ENCODE peak calls at places on chromosomes 7 and 10, in six cellular contexts. G is nephron progenitor cell; V is CD8-positive, alpha-beta T cell; K is RWPE1; D is fibroblast of pulmonary artery; R is fibroblast of lung. A is an unnamed sample.

GRCh38 chr7:111126987-111127386 is 36.1 kb downstream of the LRRN3 start:
- DNase-seq in G (no peak), V (no peak), K (peak), D (peak), R (no peak), A (no peak)

GRCh38 chr7:142906643-142907042 is 21.1 kb upstream of the TRPV6 start:
- DNase-seq in G (no peak), V (no peak), K (no peak), D (no peak), R (no peak), A (no peak)

GRCh38 chr10:97647556-97647955 is 7.1 kb downstream of the PI4K2A start:
- DNase-seq in G (no peak), V (no peak), K (peak), D (peak), R (peak), A (no peak)

GRCh38 chr7:128266891-128267839 is 26.1 kb downstream of the LEP start:
- DNase-seq in G (peak), V (no peak), K (peak), D (peak), R (peak), A (no peak)

GRCh38 chr10:97445357-97445721 is 467 bp downstream of the EXOSC1 start:
- DNase-seq in G (no peak), V (no peak), K (no peak), D (no peak), R (no peak), A (no peak)

GRCh38 chr10:73806176-73806950 is 5.0 kb downstream of the NDST2 start:
- DNase-seq in G (no peak), V (no peak), K (no peak), D (no peak), R (no peak), A (no peak)

GRCh38 chr10:12707461-12708185 is 293.9 kb downstream of the CCDC3 start:
- DNase-seq in G (peak), V (no peak), K (peak), D (peak), R (peak), A (no peak)

GRCh38 chr10:125123363-125124113 is 36.8 kb downstream of the CTBP2 start:
- DNase-seq in G (no peak), V (no peak), K (peak), D (peak), R (peak), A (no peak)

GRCh38 chr10:49761789-49762565 is at the start of gene OGDHL:
- DNase-seq in G (peak), V (no peak), K (peak), D (peak), R (peak), A (no peak)

GRCh38 chr10:51092402-51092801 is 18.1 kb downstream of the PRKG1 start:
- DNase-seq in G (no peak), V (no peak), K (no peak), D (peak), R (peak), A (no peak)

GRCh38 chr10:90204131-90204955 is 503.0 kb downstream of the KIF20B start:
- DNase-seq in G (no peak), V (no peak), K (no peak), D (no peak), R (no peak), A (no peak)

GRCh38 chr10:14429043-14429713 is 98.5 kb upstream of the FRMD4A start:
- DNase-seq in G (no peak), V (no peak), K (no peak), D (no peak), R (no peak), A (no peak)

GRCh38 chr7:116784647-116785046 is 77.7 kb upstream of the CAPZA2 start:
- DNase-seq in G (no peak), V (no peak), K (no peak), D (no peak), R (no peak), A (no peak)

GRCh38 chr7:1358376-1359050 is 100.8 kb downstream of the MICALL2 start:
- DNase-seq in G (no peak), V (no peak), K (no peak), D (no peak), R (no peak), A (no peak)

GRCh38 chr7:134165266-134165665 is 38.1 kb downstream of the LRGUK start:
- DNase-seq in G (no peak), V (no peak), K (no peak), D (no peak), R (no peak), A (no peak)

GRCh38 chr10:18140957-18141888 is 999 bp downstream of the CACNB2 start:
- DNase-seq in G (no peak), V (no peak), K (no peak), D (no peak), R (no peak), A (no peak)

GRCh38 chr7:91435386-91436059 is 171.3 kb downstream of the FZD1 start:
- DNase-seq in G (no peak), V (no peak), K (no peak), D (no peak), R (no peak), A (no peak)

GRCh38 chr7:101121996-101122932 is 4.6 kb upstream of the SERPINE1 start:
- DNase-seq in G (peak), V (no peak), K (peak), D (peak), R (peak), A (no peak)

GRCh38 chr10:131997366-131998049 is 15.8 kb upstream of the BNIP3 start:
- DNase-seq in G (peak), V (no peak), K (peak), D (peak), R (peak), A (no peak)

GRCh38 chr7:24924375-24924774 is 55.6 kb downstream of the OSBPL3 start:
- DNase-seq in G (no peak), V (no peak), K (no peak), D (no peak), R (no peak), A (no peak)

GRCh38 chr7:131618391-131618790 is 62.0 kb upstream of the PODXL start:
- DNase-seq in G (no peak), V (no peak), K (no peak), D (no peak), R (no peak), A (no peak)

GRCh38 chr7:66301737-66302136 is 96.6 kb downstream of the TPST1 start:
- DNase-seq in G (no peak), V (no peak), K (no peak), D (peak), R (no peak), A (no peak)

GRCh38 chr10:120415709-120416330 is 41.2 kb upstream of the PLPP4 start:
- DNase-seq in G (no peak), V (no peak), K (peak), D (peak), R (no peak), A (no peak)

GRCh38 chr10:293636-294035 is 158.4 kb downstream of the ZMYND11 start:
- DNase-seq in G (no peak), V (no peak), K (no peak), D (no peak), R (no peak), A (no peak)

GRCh38 chr7:1309996-1310395 is 77.3 kb downstream of the UNCX start:
- DNase-seq in G (no peak), V (no peak), K (no peak), D (no peak), R (no peak), A (no peak)

GRCh38 chr7:574661-575395 is 55.2 kb upstream of the PDGFA start:
- DNase-seq in G (no peak), V (no peak), K (no peak), D (no peak), R (no peak), A (no peak)

GRCh38 chr10:28317735-28318134 is 14.9 kb upstream of the MPP7 start:
- DNase-seq in G (no peak), V (no peak), K (no peak), D (no peak), R (no peak), A (no peak)

GRCh38 chr10:46555713-46556514 is 544 bp downstream of the GPRIN2 start:
- DNase-seq in G (peak), V (no peak), K (no peak), D (no peak), R (no peak), A (peak)

GRCh38 chr10:50362547-50363125 is 111.3 kb upstream of the ASAH2 start:
- DNase-seq in G (no peak), V (no peak), K (no peak), D (no peak), R (no peak), A (no peak)

GRCh38 chr10:126084369-126084768 is 188.0 kb downstream of the FANK1 start:
- DNase-seq in G (no peak), V (no peak), K (no peak), D (no peak), R (no peak), A (no peak)

GRCh38 chr10:2858452-2858851 is 208.9 kb upstream of the PFKP start:
- DNase-seq in G (no peak), V (no peak), K (no peak), D (no peak), R (no peak), A (no peak)

GRCh38 chr7:110839866-110840265 is 251.1 kb upstream of the LRRN3 start:
- DNase-seq in G (no peak), V (no peak), K (no peak), D (peak), R (peak), A (no peak)

GRCh38 chr7:21526007-21526406 is 16.8 kb upstream of the DNAH11 start:
- DNase-seq in G (no peak), V (no peak), K (no peak), D (no peak), R (peak), A (no peak)
- TF ChIP-seq CTCF in G (no peak), V (peak), K (peak), D (peak), R (peak), A (peak)

GRCh38 chr10:35600193-35600592 is 4.9 kb upstream of the GJD4 start:
- DNase-seq in G (no peak), V (no peak), K (no peak), D (peak), R (no peak), A (no peak)
- TF ChIP-seq CTCF in G (no peak), V (no peak), K (no peak), D (peak), R (peak), A (no peak)

GRCh38 chr7:17301491-17302101 is 3.1 kb downstream of the AHR start:
- DNase-seq in G (peak), V (peak), K (no peak), D (peak), R (peak), A (no peak)
- TF ChIP-seq CTCF in G (peak), V (peak), K (peak), D (peak), R (peak), A (peak)

GRCh38 chr7:106140406-106141173 is 28.5 kb upstream of the SYPL1 start:
- DNase-seq in G (no peak), V (no peak), K (no peak), D (no peak), R (no peak), A (no peak)

GRCh38 chr7:106143711-106144347 is 31.7 kb upstream of the SYPL1 start:
- DNase-seq in G (peak), V (no peak), K (no peak), D (no peak), R (no peak), A (no peak)

GRCh38 chr7:106139253-106140251 is 27.4 kb upstream of the SYPL1 start:
- DNase-seq in G (no peak), V (no peak), K (no peak), D (peak), R (peak), A (no peak)

DNA sequence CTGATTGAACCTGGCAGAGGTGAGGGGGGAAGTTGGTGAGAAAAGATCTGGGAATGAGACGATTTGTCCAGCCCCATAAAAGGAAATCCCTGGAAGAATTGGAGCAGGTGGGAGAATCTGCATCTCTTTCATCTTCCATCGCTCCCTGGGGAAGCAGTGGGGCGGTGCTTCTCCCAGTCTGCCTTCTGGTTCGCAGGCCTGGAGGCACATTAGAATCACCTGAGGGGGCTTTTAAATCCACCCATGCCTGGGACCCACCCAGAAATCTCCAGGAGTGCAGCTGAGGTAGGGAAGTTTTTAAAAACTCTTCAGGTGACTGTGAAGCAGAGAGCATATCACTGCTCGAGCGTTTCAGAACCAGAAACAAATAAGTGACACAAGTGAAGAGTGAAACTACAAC is 26.7 kb upstream of the SYPL1 start:
- DNase-seq in G (no peak), V (no peak), K (no peak), D (no peak), R (no peak), A (no peak)
- TF ChIP-seq CTCF in G (no peak), V (no peak), K (no peak), D (no peak), R (no peak), A (no peak)

DNA sequence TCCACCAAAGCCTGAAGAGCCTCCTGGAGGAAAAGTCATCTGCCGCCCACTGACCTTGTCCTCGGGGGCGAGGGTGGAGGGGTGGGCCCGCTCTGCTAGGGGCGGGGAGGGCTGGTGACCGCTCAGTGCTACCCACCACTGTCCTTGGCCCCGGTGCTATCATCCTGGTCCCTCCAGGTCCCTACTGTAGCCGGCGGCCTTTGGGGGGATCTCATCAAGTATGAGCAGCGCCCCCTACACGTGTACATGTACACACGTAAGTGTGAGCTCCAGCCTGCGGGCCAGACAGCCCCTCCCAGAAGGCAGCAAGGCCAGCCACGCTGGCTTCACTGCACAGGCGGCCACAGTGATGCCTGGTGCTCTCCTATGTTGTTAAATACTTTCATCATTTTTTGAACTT is 19.6 kb downstream of the TTYH3 start:
- DNase-seq in G (no peak), V (no peak), K (no peak), D (no peak), R (no peak), A (no peak)
- TF ChIP-seq CTCF in G (no peak), V (no peak), K (no peak), D (no peak), R (no peak), A (no peak)

GRCh38 chr7:156155988-156156733 is 343.9 kb upstream of the SHH start:
- DNase-seq in G (no peak), V (no peak), K (no peak), D (no peak), R (no peak), A (no peak)

GRCh38 chr7:156158213-156158612 is 345.9 kb upstream of the SHH start:
- DNase-seq in G (no peak), V (no peak), K (no peak), D (no peak), R (no peak), A (no peak)

GRCh38 chr7:156158693-156159092 is 346.4 kb upstream of the SHH start:
- DNase-seq in G (no peak), V (no peak), K (no peak), D (no peak), R (no peak), A (no peak)

GRCh38 chr7:156157409-156158012 is 345.2 kb upstream of the SHH start:
- DNase-seq in G (no peak), V (no peak), K (no peak), D (no peak), R (no peak), A (no peak)

DNA sequence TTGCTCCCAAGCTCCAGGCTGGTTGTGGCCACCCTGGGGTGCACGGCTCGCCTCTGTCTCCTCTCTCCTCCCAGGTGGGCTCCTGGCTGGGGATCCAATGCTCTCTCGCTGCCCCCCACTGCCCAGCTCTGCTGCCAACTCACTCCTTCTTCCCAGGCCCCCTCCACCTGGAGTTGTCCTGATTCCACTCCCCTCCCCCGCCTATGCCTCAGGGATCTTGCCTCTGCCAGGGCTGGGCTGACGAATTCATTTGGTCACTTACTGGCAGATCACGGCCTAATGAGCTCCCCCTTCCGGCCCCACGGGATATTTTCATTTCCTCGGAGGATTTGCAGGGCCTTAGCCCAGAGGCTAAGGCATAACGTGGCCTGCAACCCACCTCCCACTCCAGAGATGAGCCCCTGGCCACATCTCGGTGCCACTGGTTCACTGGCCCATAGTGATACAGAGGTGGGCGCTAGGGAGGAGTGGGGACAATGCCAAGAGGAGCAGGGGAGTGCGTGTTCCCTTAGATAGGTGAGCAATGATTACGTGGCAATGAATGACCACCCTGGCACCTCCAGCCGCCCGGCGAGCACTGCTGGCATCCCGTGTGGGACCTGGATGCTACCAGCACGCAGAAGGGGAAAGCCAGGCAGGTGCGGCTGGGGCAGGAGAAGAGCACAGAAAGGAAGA is 344.6 kb upstream of the SHH start:
- DNase-seq in G (peak), V (no peak), K (peak), D (no peak), R (peak), A (no peak)
- TF ChIP-seq CTCF in G (peak), V (no peak), K (no peak), D (no peak), R (no peak), A (no peak)

DNA sequence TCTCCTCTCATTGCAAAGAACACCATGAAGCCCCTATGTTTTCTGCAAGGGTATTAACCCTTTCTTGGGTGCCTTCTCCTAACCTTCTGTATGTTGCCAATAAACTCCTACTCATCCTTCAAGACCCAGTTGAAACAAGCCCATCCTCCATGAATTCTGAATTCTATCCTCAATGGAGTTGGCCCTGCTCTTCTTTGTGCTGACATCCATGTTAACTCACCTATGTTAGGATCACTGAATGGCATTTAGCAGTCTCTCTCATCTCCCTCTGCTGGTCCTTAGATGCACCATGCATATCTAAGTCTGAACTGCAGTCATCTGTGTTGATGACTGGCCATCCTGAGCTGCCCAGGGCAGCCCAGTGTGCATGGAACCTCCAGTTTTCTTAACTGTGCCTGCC is 129.8 kb downstream of the BUB3 start:
- DNase-seq in G (no peak), V (no peak), K (peak), D (no peak), R (no peak), A (no peak)
- TF ChIP-seq CTCF in G (no peak), V (no peak), K (no peak), D (no peak), R (no peak), A (no peak)

GRCh38 chr10:72164617-72165016 is 51.2 kb upstream of the ANAPC16 start:
- DNase-seq in G (no peak), V (no peak), K (no peak), D (no peak), R (peak), A (no peak)
- TF ChIP-seq CTCF in G (peak), V (peak), K (no peak), D (no peak), R (no peak), A (peak)

GRCh38 chr7:155532792-155533119 is 13.6 kb downstream of the CNPY1 start:
- DNase-seq in G (no peak), V (no peak), K (no peak), D (no peak), R (no peak), A (no peak)

GRCh38 chr7:155534691-155535090 is 11.7 kb downstream of the CNPY1 start:
- DNase-seq in G (no peak), V (no peak), K (no peak), D (no peak), R (no peak), A (no peak)

GRCh38 chr7:155533120-155533826 is 13.1 kb downstream of the CNPY1 start:
- DNase-seq in G (peak), V (no peak), K (no peak), D (peak), R (no peak), A (no peak)

GRCh38 chr7:155531686-155532085 is 14.7 kb downstream of the CNPY1 start:
- DNase-seq in G (peak), V (no peak), K (no peak), D (no peak), R (no peak), A (no peak)

GRCh38 chr7:155533827-155534690 is 12.3 kb downstream of the CNPY1 start:
- DNase-seq in G (peak), V (no peak), K (peak), D (peak), R (peak), A (no peak)
- TF ChIP-seq CTCF in G (peak), V (no peak), K (peak), D (peak), R (peak), A (peak)